ENCODE peak calls at places on chromosomes 6 and 20, in five cellular contexts. Z is activated CD8-positive, alpha-beta memory T cell treated with anti-CD3 and anti-CD28 coated beads, Interleukin-2, amount 50 U/mL, for 4 hours; O is activated naive CD4-positive, alpha-beta T cell; G is sciatic nerve; W is iris pigment epithelial cell. Q is an unnamed sample.

GRCh38 chr6:5995705-5996686 is 10.7 kb downstream of the NRN1 start:
- DNase-seq in Z (no peak), O (no peak), G (peak; percentile 89), W (no peak), Q (peak; percentile 73)

GRCh38 chr6:72621243-72622093 is at the start of gene KCNQ5:
- DNase-seq in Z (no peak), O (peak; percentile 18), G (no peak), W (peak; percentile 8), Q (no peak)

GRCh38 chr6:34791164-34791841 is 580 bp upstream of the BLTP3A start:
- DNase-seq in Z (peak; percentile 38), O (peak; percentile 40), G (peak; percentile 74), W (no peak), Q (peak; percentile 71)

GRCh38 chr6:28489366-28490190 is 26.0 kb downstream of the GPX6 start:
- DNase-seq in Z (peak; percentile 31), O (no peak), G (peak; percentile 67), W (peak; percentile 86), Q (peak; percentile 74)

GRCh38 chr20:48586728-48587127 is 241.1 kb downstream of the PREX1 start:
- DNase-seq in Z (no peak), O (no peak), G (peak; percentile 48), W (no peak), Q (peak; percentile 58)

GRCh38 chr6:15444881-15445280 is 199.0 kb downstream of the JARID2 start:
- DNase-seq in Z (no peak), O (no peak), G (no peak), W (no peak), Q (no peak)

GRCh38 chr6:22880686-22881433 is 311.5 kb downstream of the HDGFL1 start:
- DNase-seq in Z (no peak), O (no peak), G (no peak), W (peak; percentile 99), Q (no peak)

GRCh38 chr6:156028310-156029131 is 572.9 kb upstream of the NOX3 start:
- DNase-seq in Z (no peak), O (no peak), G (no peak), W (no peak), Q (no peak)

GRCh38 chr6:30763618-30764489 is 19.5 kb upstream of the IER3 start:
- DNase-seq in Z (no peak), O (no peak), G (no peak), W (peak; percentile 84), Q (no peak)

GRCh38 chr20:2599265-2600060 is 53.0 kb upstream of the NOP56 start:
- DNase-seq in Z (no peak), O (no peak), G (no peak), W (peak; percentile 45), Q (no peak)

GRCh38 chr6:12661690-12662089 is 54.9 kb upstream of the PHACTR1 start:
- DNase-seq in Z (no peak), O (no peak), G (no peak), W (no peak), Q (no peak)

GRCh38 chr20:51360451-51361230 is 181.9 kb downstream of the NFATC2 start:
- DNase-seq in Z (no peak), O (no peak), G (no peak), W (peak; percentile 100), Q (peak; percentile 37)

GRCh38 chr6:77456531-77457248 is 6.6 kb downstream of the HTR1B start:
- DNase-seq in Z (no peak), O (no peak), G (no peak), W (peak; percentile 100), Q (no peak)

GRCh38 chr6:2940010-2940850 is 31.1 kb downstream of the SERPINB6 start:
- DNase-seq in Z (peak; percentile 59), O (peak; percentile 50), G (peak; percentile 49), W (no peak), Q (no peak)

GRCh38 chr6:21885532-21886089 is 292.1 kb downstream of the SOX4 start:
- DNase-seq in Z (no peak), O (no peak), G (peak; percentile 73), W (peak; percentile 90), Q (peak; percentile 74)

Q was measured in sigmoid colon.